ENCODE peak calls at places on chromosomes 11 and 22, in six cellular contexts. One of them, this sample, is unnamed.

GRCh38 chr11:64086263-64086938 is 50.7 kb downstream of the FLRT1 start:
- DNase-seq in GM12892: no peak
- DNase-seq in HAP-1: no peak
- DNase-seq in iris pigment epithelial cell: no peak
- DNase-seq in SK-N-SH: no peak
- DNase-seq in CD4-positive, alpha-beta memory T cell: no peak
- DNase-seq in this sample: no peak

GRCh38 chr22:19871023-19871844 is 16.6 kb upstream of the GNB1L start:
- DNase-seq in iris pigment epithelial cell: no peak
- DNase-seq in SK-N-SH: no peak
- DNase-seq in HAP-1: no peak
- DNase-seq in CD4-positive, alpha-beta memory T cell: no peak
- DNase-seq in GM12892: no peak
- DNase-seq in this sample: no peak

GRCh38 chr11:111382451-111382850 is 3.4 kb upstream of the POU2AF1 start:
- DNase-seq in CD4-positive, alpha-beta memory T cell: no peak
- DNase-seq in GM12892: no peak
- DNase-seq in SK-N-SH: no peak
- DNase-seq in HAP-1: no peak
- DNase-seq in iris pigment epithelial cell: no peak
- DNase-seq in this sample: no peak

GRCh38 chr11:48272551-48273080 is 9.0 kb downstream of the OR4X1 start:
- DNase-seq in GM12892: no peak
- DNase-seq in HAP-1: peak; percentile 97
- DNase-seq in iris pigment epithelial cell: no peak
- DNase-seq in CD4-positive, alpha-beta memory T cell: no peak
- DNase-seq in SK-N-SH: no peak
- DNase-seq in this sample: no peak

GRCh38 chr11:74427377-74427776 is 29.1 kb upstream of the PGM2L1 start:
- DNase-seq in SK-N-SH: no peak
- DNase-seq in iris pigment epithelial cell: peak; percentile 70
- DNase-seq in CD4-positive, alpha-beta memory T cell: no peak
- DNase-seq in HAP-1: no peak
- DNase-seq in GM12892: no peak
- DNase-seq in this sample: no peak

GRCh38 chr11:45809456-45810395 is 4.8 kb downstream of the SLC35C1 start:
- DNase-seq in iris pigment epithelial cell: no peak
- DNase-seq in GM12892: no peak
- DNase-seq in SK-N-SH: no peak
- DNase-seq in CD4-positive, alpha-beta memory T cell: no peak
- DNase-seq in HAP-1: no peak
- DNase-seq in this sample: no peak

GRCh38 chr11:13448876-13449275 is 14.1 kb downstream of the BTBD10 start:
- DNase-seq in HAP-1: no peak
- DNase-seq in SK-N-SH: no peak
- DNase-seq in iris pigment epithelial cell: peak; percentile 80
- DNase-seq in CD4-positive, alpha-beta memory T cell: no peak
- DNase-seq in GM12892: no peak
- DNase-seq in this sample: no peak

GRCh38 chr11:11987503-11988022 is 20.9 kb downstream of the DKK3 start:
- DNase-seq in GM12892: no peak
- DNase-seq in CD4-positive, alpha-beta memory T cell: no peak
- DNase-seq in SK-N-SH: no peak
- DNase-seq in iris pigment epithelial cell: peak; percentile 82
- DNase-seq in HAP-1: no peak
- DNase-seq in this sample: no peak

GRCh38 chr11:64224891-64225607 is 937 bp downstream of the TRPT1 start:
- DNase-seq in CD4-positive, alpha-beta memory T cell: no peak
- DNase-seq in HAP-1: no peak
- DNase-seq in GM12892: no peak
- DNase-seq in iris pigment epithelial cell: no peak
- DNase-seq in SK-N-SH: peak; percentile 33
- DNase-seq in this sample: no peak

GRCh38 chr11:44623716-44624491 is 58.4 kb downstream of the CD82 start:
- DNase-seq in SK-N-SH: no peak
- DNase-seq in iris pigment epithelial cell: no peak
- DNase-seq in CD4-positive, alpha-beta memory T cell: no peak
- DNase-seq in HAP-1: no peak
- DNase-seq in GM12892: peak; percentile 3
- DNase-seq in this sample: peak; percentile 0

GRCh38 chr11:44651535-44652130 is 75.1 kb upstream of the TSPAN18 start:
- DNase-seq in SK-N-SH: no peak
- DNase-seq in iris pigment epithelial cell: no peak
- DNase-seq in GM12892: no peak
- DNase-seq in HAP-1: no peak
- DNase-seq in CD4-positive, alpha-beta memory T cell: no peak
- DNase-seq in this sample: no peak

GRCh38 chr22:50009251-50009650 is 3.3 kb downstream of the IL17REL start:
- DNase-seq in SK-N-SH: peak; percentile 30
- DNase-seq in HAP-1: no peak
- DNase-seq in iris pigment epithelial cell: no peak
- DNase-seq in GM12892: no peak
- DNase-seq in CD4-positive, alpha-beta memory T cell: no peak
- DNase-seq in this sample: no peak

GRCh38 chr11:36564376-36565032 is 3.3 kb upstream of the RAG1 start:
- DNase-seq in GM12892: no peak
- DNase-seq in SK-N-SH: peak; percentile 70
- DNase-seq in iris pigment epithelial cell: peak; percentile 65
- DNase-seq in CD4-positive, alpha-beta memory T cell: peak; percentile 48
- DNase-seq in HAP-1: peak; percentile 69
- DNase-seq in this sample: peak; percentile 11